ENCODE peak calls at places on chromosomes 12 and 14, in eight cellular contexts. One of them, this sample, is unnamed.

GRCh38 chr14:30756594-30756993 is 117.8 kb upstream of the COCH start:
- DNase-seq in BE2C: no peak
- DNase-seq in osteoblast: no peak
- DNase-seq in transverse colon: no peak
- DNase-seq in endothelial cell: no peak
- DNase-seq in fibroblast of pulmonary artery: no peak
- DNase-seq in endothelial cell of umbilical vein: no peak
- DNase-seq in colonic mucosa: no peak
- DNase-seq in this sample: no peak

GRCh38 chr14:67999693-68000384 is 180.3 kb downstream of the RAD51B start:
- DNase-seq in fibroblast of pulmonary artery: peak; percentile 82
- DNase-seq in transverse colon: no peak
- DNase-seq in endothelial cell of umbilical vein: peak; percentile 48
- DNase-seq in colonic mucosa: no peak
- DNase-seq in osteoblast: peak; percentile 55
- DNase-seq in endothelial cell: no peak
- DNase-seq in BE2C: no peak
- DNase-seq in this sample: no peak

GRCh38 chr12:2113501-2113912 is 60.7 kb downstream of the CACNA1C start:
- DNase-seq in transverse colon: no peak
- DNase-seq in osteoblast: no peak
- DNase-seq in endothelial cell: no peak
- DNase-seq in fibroblast of pulmonary artery: no peak
- DNase-seq in endothelial cell of umbilical vein: no peak
- DNase-seq in BE2C: no peak
- DNase-seq in colonic mucosa: no peak
- DNase-seq in this sample: no peak

GRCh38 chr14:65302571-65303184 is 109.9 kb upstream of the FUT8 start:
- DNase-seq in osteoblast: no peak
- DNase-seq in transverse colon: peak; percentile 46
- DNase-seq in BE2C: no peak
- DNase-seq in fibroblast of pulmonary artery: no peak
- DNase-seq in colonic mucosa: peak; percentile 39
- DNase-seq in endothelial cell of umbilical vein: no peak
- DNase-seq in endothelial cell: no peak
- DNase-seq in this sample: no peak

GRCh38 chr12:46266869-46267617 is 1.8 kb downstream of the SLC38A1 start:
- DNase-seq in colonic mucosa: peak; percentile 59
- DNase-seq in BE2C: peak; percentile 65
- DNase-seq in fibroblast of pulmonary artery: peak; percentile 73
- DNase-seq in transverse colon: peak; percentile 71
- DNase-seq in osteoblast: peak; percentile 77
- DNase-seq in endothelial cell of umbilical vein: peak; percentile 78
- DNase-seq in endothelial cell: peak; percentile 59
- DNase-seq in this sample: peak; percentile 48

GRCh38 chr14:91271639-91272038 is 27.1 kb upstream of the GPR68 start:
- DNase-seq in colonic mucosa: no peak
- DNase-seq in transverse colon: no peak
- DNase-seq in osteoblast: no peak
- DNase-seq in fibroblast of pulmonary artery: no peak
- DNase-seq in endothelial cell: no peak
- DNase-seq in BE2C: no peak
- DNase-seq in endothelial cell of umbilical vein: no peak
- DNase-seq in this sample: no peak

GRCh38 chr12:18139989-18140596 is 50.1 kb upstream of the RERGL start:
- DNase-seq in fibroblast of pulmonary artery: peak; percentile 71
- DNase-seq in endothelial cell: no peak
- DNase-seq in BE2C: no peak
- DNase-seq in osteoblast: no peak
- DNase-seq in colonic mucosa: no peak
- DNase-seq in endothelial cell of umbilical vein: peak; percentile 20
- DNase-seq in transverse colon: no peak
- DNase-seq in this sample: no peak

GRCh38 chr14:29925736-29926135 is 1.9 kb downstream of the PRKD1 start:
- DNase-seq in endothelial cell: no peak
- DNase-seq in endothelial cell of umbilical vein: no peak
- DNase-seq in colonic mucosa: no peak
- DNase-seq in osteoblast: no peak
- DNase-seq in transverse colon: no peak
- DNase-seq in fibroblast of pulmonary artery: peak; percentile 37
- DNase-seq in BE2C: no peak
- DNase-seq in this sample: no peak

GRCh38 chr14:65243766-65244442 is 141.6 kb upstream of the MAX start:
- DNase-seq in transverse colon: no peak
- DNase-seq in osteoblast: peak; percentile 74
- DNase-seq in endothelial cell of umbilical vein: peak; percentile 93
- DNase-seq in colonic mucosa: no peak
- DNase-seq in endothelial cell: no peak
- DNase-seq in fibroblast of pulmonary artery: peak; percentile 54
- DNase-seq in BE2C: no peak
- DNase-seq in this sample: no peak

GRCh38 chr12:128613821-128614220 is 209.9 kb downstream of the SLC15A4 start:
- DNase-seq in transverse colon: no peak
- DNase-seq in endothelial cell: no peak
- DNase-seq in endothelial cell of umbilical vein: no peak
- DNase-seq in BE2C: no peak
- DNase-seq in colonic mucosa: no peak
- DNase-seq in fibroblast of pulmonary artery: no peak
- DNase-seq in osteoblast: no peak
- DNase-seq in this sample: no peak

DNA sequence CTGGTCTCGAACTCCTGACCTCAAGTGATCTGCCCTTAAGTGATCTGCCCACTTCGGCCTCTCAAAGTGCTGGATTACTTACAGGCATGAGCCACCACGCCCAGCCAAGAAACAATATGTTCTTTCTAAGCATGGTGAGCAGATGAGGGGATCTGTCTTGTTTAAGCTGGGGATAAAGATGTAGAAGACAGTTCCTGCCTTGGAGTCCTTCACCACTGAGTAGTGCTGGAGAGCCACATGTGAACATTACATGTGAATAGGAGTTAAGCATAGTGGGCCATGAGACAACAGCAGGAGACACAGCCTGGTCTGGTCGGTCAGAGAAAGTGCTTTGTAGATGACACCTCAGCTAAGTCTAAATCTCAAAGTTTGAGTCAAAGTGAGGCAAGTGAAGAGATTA is 26.0 kb downstream of the TMBIM6 start:
- DNase-seq in fibroblast of pulmonary artery: no peak
- DNase-seq in endothelial cell of umbilical vein: no peak
- DNase-seq in BE2C: no peak
- DNase-seq in osteoblast: peak; percentile 72
- DNase-seq in endothelial cell: no peak
- DNase-seq in colonic mucosa: no peak
- DNase-seq in transverse colon: no peak
- DNase-seq in this sample: no peak
- TF ChIP-seq CTCF in fibroblast of pulmonary artery: no peak
- TF ChIP-seq CTCF in endothelial cell of umbilical vein: no peak
- TF ChIP-seq CTCF in BE2C: no peak
- TF ChIP-seq CTCF in osteoblast: no peak
- TF ChIP-seq CTCF in endothelial cell: no peak
- TF ChIP-seq CTCF in colonic mucosa: no peak
- TF ChIP-seq CTCF in transverse colon: no peak
- TF ChIP-seq CTCF in this sample: no peak

GRCh38 chr12:11668611-11669010 is 19.1 kb downstream of the ETV6 start:
- DNase-seq in osteoblast: no peak
- DNase-seq in fibroblast of pulmonary artery: no peak
- DNase-seq in BE2C: no peak
- DNase-seq in colonic mucosa: no peak
- DNase-seq in transverse colon: no peak
- DNase-seq in endothelial cell of umbilical vein: no peak
- DNase-seq in endothelial cell: no peak
- DNase-seq in this sample: no peak
- TF ChIP-seq CTCF in osteoblast: no peak
- TF ChIP-seq CTCF in fibroblast of pulmonary artery: no peak
- TF ChIP-seq CTCF in BE2C: no peak
- TF ChIP-seq CTCF in colonic mucosa: no peak
- TF ChIP-seq CTCF in transverse colon: no peak
- TF ChIP-seq CTCF in endothelial cell of umbilical vein: no peak
- TF ChIP-seq CTCF in endothelial cell: no peak
- TF ChIP-seq CTCF in this sample: no peak

GRCh38 chr12:96902076-96902475 is 5.0 kb upstream of the NEDD1 start:
- DNase-seq in endothelial cell of umbilical vein: no peak
- DNase-seq in osteoblast: no peak
- DNase-seq in colonic mucosa: no peak
- DNase-seq in BE2C: no peak
- DNase-seq in transverse colon: no peak
- DNase-seq in fibroblast of pulmonary artery: no peak
- DNase-seq in endothelial cell: no peak
- DNase-seq in this sample: no peak
- TF ChIP-seq CTCF in endothelial cell of umbilical vein: no peak
- TF ChIP-seq CTCF in osteoblast: no peak
- TF ChIP-seq CTCF in colonic mucosa: no peak
- TF ChIP-seq CTCF in BE2C: peak; percentile 27
- TF ChIP-seq CTCF in transverse colon: no peak
- TF ChIP-seq CTCF in fibroblast of pulmonary artery: no peak
- TF ChIP-seq CTCF in endothelial cell: no peak
- TF ChIP-seq CTCF in this sample: no peak

GRCh38 chr14:75793806-75794205 is 132.8 kb downstream of the TTLL5 start:
- DNase-seq in endothelial cell of umbilical vein: no peak
- DNase-seq in transverse colon: no peak
- DNase-seq in colonic mucosa: no peak
- DNase-seq in endothelial cell: no peak
- DNase-seq in osteoblast: no peak
- DNase-seq in fibroblast of pulmonary artery: peak; percentile 46
- DNase-seq in BE2C: no peak
- DNase-seq in this sample: no peak

GRCh38 chr14:75794615-75795038 is 133.6 kb downstream of the TTLL5 start:
- DNase-seq in endothelial cell: no peak
- DNase-seq in colonic mucosa: no peak
- DNase-seq in osteoblast: peak; percentile 22
- DNase-seq in endothelial cell of umbilical vein: peak; percentile 49
- DNase-seq in transverse colon: no peak
- DNase-seq in fibroblast of pulmonary artery: peak; percentile 88
- DNase-seq in BE2C: no peak
- DNase-seq in this sample: no peak
- TF ChIP-seq CTCF in endothelial cell: no peak
- TF ChIP-seq CTCF in colonic mucosa: peak; percentile 17
- TF ChIP-seq CTCF in osteoblast: peak; percentile 65
- TF ChIP-seq CTCF in endothelial cell of umbilical vein: no peak
- TF ChIP-seq CTCF in transverse colon: no peak
- TF ChIP-seq CTCF in fibroblast of pulmonary artery: peak; percentile 72
- TF ChIP-seq CTCF in BE2C: peak; percentile 52
- TF ChIP-seq CTCF in this sample: no peak

GRCh38 chr12:76562158-76562557 is 2.6 kb upstream of the OSBPL8 start:
- DNase-seq in colonic mucosa: no peak
- DNase-seq in transverse colon: no peak
- DNase-seq in endothelial cell of umbilical vein: no peak
- DNase-seq in fibroblast of pulmonary artery: no peak
- DNase-seq in BE2C: no peak
- DNase-seq in osteoblast: no peak
- DNase-seq in endothelial cell: no peak
- DNase-seq in this sample: no peak

GRCh38 chr12:76560083-76560491 is 516 bp upstream of the OSBPL8 start:
- DNase-seq in transverse colon: no peak
- DNase-seq in colonic mucosa: no peak
- DNase-seq in endothelial cell of umbilical vein: no peak
- DNase-seq in endothelial cell: no peak
- DNase-seq in BE2C: no peak
- DNase-seq in fibroblast of pulmonary artery: no peak
- DNase-seq in osteoblast: peak; percentile 30
- DNase-seq in this sample: no peak

GRCh38 chr12:76558684-76559276 is 791 bp downstream of the OSBPL8 start:
- DNase-seq in transverse colon: peak; percentile 74
- DNase-seq in fibroblast of pulmonary artery: peak; percentile 25
- DNase-seq in colonic mucosa: peak; percentile 69
- DNase-seq in osteoblast: peak; percentile 26
- DNase-seq in endothelial cell of umbilical vein: peak; percentile 60
- DNase-seq in endothelial cell: peak; percentile 50
- DNase-seq in BE2C: peak; percentile 68
- DNase-seq in this sample: peak; percentile 34

GRCh38 chr12:76556373-76556772 is 3.2 kb downstream of the OSBPL8 start:
- DNase-seq in BE2C: no peak
- DNase-seq in transverse colon: no peak
- DNase-seq in endothelial cell of umbilical vein: peak; percentile 11
- DNase-seq in colonic mucosa: no peak
- DNase-seq in osteoblast: no peak
- DNase-seq in endothelial cell: no peak
- DNase-seq in fibroblast of pulmonary artery: no peak
- DNase-seq in this sample: no peak

GRCh38 chr12:76559277-76560082 is at the start of gene OSBPL8:
- DNase-seq in osteoblast: peak; percentile 96
- DNase-seq in BE2C: peak; percentile 97
- DNase-seq in endothelial cell: peak; percentile 98
- DNase-seq in fibroblast of pulmonary artery: peak; percentile 89
- DNase-seq in colonic mucosa: peak; percentile 98
- DNase-seq in transverse colon: peak; percentile 97
- DNase-seq in endothelial cell of umbilical vein: peak; percentile 95
- DNase-seq in this sample: peak; percentile 94
- TF ChIP-seq CTCF in osteoblast: no peak
- TF ChIP-seq CTCF in BE2C: peak; percentile 22
- TF ChIP-seq CTCF in endothelial cell: no peak
- TF ChIP-seq CTCF in fibroblast of pulmonary artery: no peak
- TF ChIP-seq CTCF in colonic mucosa: no peak
- TF ChIP-seq CTCF in transverse colon: no peak
- TF ChIP-seq CTCF in endothelial cell of umbilical vein: no peak
- TF ChIP-seq CTCF in this sample: peak; percentile 25